ENCODE peak calls at places on chromosome 10, in four cellular contexts. D is fibroblast of villous mesenchyme; E is AG10803; Y is CD4-positive, CD25-positive, alpha-beta regulatory T cell. X is an unnamed sample.

GRCh38 chr10:102313221-102313896 is 68.0 kb downstream of the GBF1 start:
- DNase-seq in D (peak), E (peak), Y (no peak), X (no peak)

GRCh38 chr10:23364378-23364777 is 19.8 kb upstream of the C10orf67 start:
- DNase-seq in D (no peak), E (no peak), Y (no peak), X (no peak)

GRCh38 chr10:99521474-99522077 is 11.2 kb upstream of the NKX2-3 start:
- DNase-seq in D (no peak), E (no peak), Y (no peak), X (no peak)

GRCh38 chr10:6165221-6165725 is 37.5 kb upstream of the PFKFB3 start:
- DNase-seq in D (no peak), E (no peak), Y (no peak), X (no peak)

GRCh38 chr10:67925449-67926005 is 41.1 kb downstream of the SIRT1 start:
- DNase-seq in D (no peak), E (peak), Y (no peak), X (no peak)

GRCh38 chr10:9299966-9300365 is 1245.5 kb downstream of the GATA3 start:
- DNase-seq in D (no peak), E (no peak), Y (no peak), X (no peak)

GRCh38 chr10:28906011-28906411 is 228.7 kb downstream of the BAMBI start:
- DNase-seq in D (no peak), E (no peak), Y (no peak), X (peak)

GRCh38 chr10:98436704-98437103 is 10.0 kb downstream of the HPS1 start:
- DNase-seq in D (no peak), E (no peak), Y (no peak), X (no peak)

GRCh38 chr10:51445587-51445986 is 253.8 kb downstream of the CSTF2T start:
- DNase-seq in D (no peak), E (peak), Y (no peak), X (no peak)

GRCh38 chr10:100731603-100732596 is 13.5 kb upstream of the PAX2 start:
- DNase-seq in D (no peak), E (no peak), Y (no peak), X (no peak)

GRCh38 chr10:70508912-70509366 is 30.4 kb downstream of the PALD1 start:
- DNase-seq in D (peak), E (peak), Y (no peak), X (no peak)

GRCh38 chr10:25382029-25382810 is 207.4 kb downstream of the GPR158 start:
- DNase-seq in D (peak), E (no peak), Y (no peak), X (no peak)

GRCh38 chr10:103736044-103736443 is 119.3 kb downstream of the SH3PXD2A start:
- DNase-seq in D (no peak), E (no peak), Y (no peak), X (no peak)

GRCh38 chr10:99370993-99371392 is 41.8 kb downstream of the CNNM1 start:
- DNase-seq in D (peak), E (peak), Y (no peak), X (peak)

GRCh38 chr10:8056378-8056777 is 1.9 kb downstream of the GATA3 start:
- DNase-seq in D (no peak), E (no peak), Y (no peak), X (no peak)

GRCh38 chr10:78029294-78030226 is at the start of gene POLR3A:
- DNase-seq in D (peak), E (peak), Y (peak), X (peak)

GRCh38 chr10:81662837-81663236 is 212.2 kb upstream of the NRG3 start:
- DNase-seq in D (no peak), E (no peak), Y (no peak), X (no peak)

GRCh38 chr10:50310560-50311174 is 59.4 kb upstream of the ASAH2 start:
- DNase-seq in D (no peak), E (no peak), Y (no peak), X (peak)

GRCh38 chr10:125039354-125039769 is 97.4 kb downstream of the ZRANB1 start:
- DNase-seq in D (no peak), E (no peak), Y (no peak), X (no peak)

GRCh38 chr10:30158325-30158960 is 99.1 kb upstream of the JCAD start:
- DNase-seq in D (peak), E (no peak), Y (no peak), X (no peak)

DNA sequence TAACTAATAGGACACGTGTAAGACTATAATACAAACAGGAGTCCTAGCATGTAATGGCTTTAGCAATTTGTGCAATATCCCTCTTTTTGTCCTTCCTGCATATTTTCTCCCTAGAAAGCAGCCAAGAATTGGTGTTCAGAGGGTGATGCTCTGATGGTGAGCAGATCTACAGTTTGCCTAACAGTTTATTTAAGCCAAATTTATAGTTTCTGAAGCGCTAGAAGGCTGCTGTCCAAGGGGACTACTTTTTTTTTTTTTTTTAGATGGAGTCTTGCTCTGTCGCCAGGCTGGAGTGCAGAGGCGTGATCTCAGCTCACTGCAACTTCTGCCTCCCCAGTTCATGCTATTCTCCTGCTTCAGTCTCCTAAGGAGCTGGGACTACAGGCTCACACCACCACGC is 18.9 kb upstream of the FAS start:
- DNase-seq in D (peak), E (peak), Y (no peak), X (no peak)
- H3K4me3 ChIP-seq in D (no peak), E (no peak), Y (no peak), X (no peak)

GRCh38 chr10:48527691-48528212 is 77.1 kb downstream of the ARHGAP22 start:
- DNase-seq in D (no peak), E (no peak), Y (no peak), X (no peak)

GRCh38 chr10:48525956-48526355 is 78.9 kb downstream of the ARHGAP22 start:
- DNase-seq in D (no peak), E (no peak), Y (no peak), X (no peak)

GRCh38 chr10:48526371-48526821 is 78.5 kb downstream of the ARHGAP22 start:
- DNase-seq in D (peak), E (peak), Y (no peak), X (no peak)

GRCh38 chr10:48525113-48525512 is 79.8 kb downstream of the ARHGAP22 start:
- DNase-seq in D (no peak), E (no peak), Y (no peak), X (no peak)

DNA sequence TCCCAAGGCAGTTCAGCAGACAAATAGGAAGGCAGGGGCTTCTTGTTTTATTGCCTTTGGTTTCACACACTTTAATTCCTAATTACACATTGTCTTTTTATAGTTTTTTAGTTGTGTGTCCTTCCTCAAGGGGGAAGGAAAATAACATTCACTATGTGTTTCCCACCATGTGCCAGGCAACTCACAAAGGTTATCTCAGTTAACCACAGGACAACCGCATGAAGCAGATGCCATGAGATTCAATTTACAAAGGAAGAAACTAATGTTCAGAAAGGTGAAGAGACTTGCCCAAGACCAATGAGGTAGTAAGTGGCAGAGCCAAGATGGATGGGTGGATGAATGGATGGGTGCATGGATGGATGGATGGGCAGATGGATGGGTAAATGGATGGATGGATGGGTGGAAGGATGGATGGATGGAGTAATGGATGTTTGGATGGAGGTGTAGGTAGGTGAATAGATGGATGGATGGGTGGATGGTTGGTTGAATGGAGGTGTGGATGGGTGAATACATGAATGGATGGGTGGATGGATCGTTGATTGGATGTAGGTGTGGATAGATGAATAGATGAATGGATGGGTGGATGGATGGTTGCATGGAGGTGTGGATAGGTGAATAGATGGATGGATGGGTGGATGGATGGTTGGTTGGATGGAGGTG is 77.9 kb downstream of the ARHGAP22 start:
- DNase-seq in D (no peak), E (no peak), Y (no peak), X (no peak)
- H3K4me3 ChIP-seq in D (peak), E (no peak), Y (no peak), X (no peak)

GRCh38 chr10:219731-220472 is 84.6 kb downstream of the ZMYND11 start:
- DNase-seq in D (peak), E (peak), Y (no peak), X (no peak)
- H3K4me3 ChIP-seq in D (no peak), E (no peak), Y (no peak), X (no peak)

GRCh38 chr10:63829573-63830149 is 308.5 kb downstream of the REEP3 start:
- DNase-seq in D (no peak), E (no peak), Y (no peak), X (no peak)
- H3K4me3 ChIP-seq in D (no peak), E (no peak), Y (no peak), X (no peak)

GRCh38 chr10:110355922-110356627 is 51.4 kb upstream of the SMNDC1 start:
- DNase-seq in D (no peak), E (no peak), Y (no peak), X (no peak)
- H3K4me3 ChIP-seq in D (no peak), E (no peak), Y (peak), X (no peak)

GRCh38 chr10:86959737-86960002 is 1.3 kb downstream of the SNCG start:
- DNase-seq in D (no peak), E (no peak), Y (no peak), X (no peak)

GRCh38 chr10:86958831-86959736 is 685 bp downstream of the SNCG start:
- DNase-seq in D (peak), E (peak), Y (no peak), X (no peak)

GRCh38 chr10:86961481-86962091 is 3.2 kb downstream of the SNCG start:
- DNase-seq in D (no peak), E (no peak), Y (no peak), X (no peak)

GRCh38 chr10:86960863-86961434 is 2.5 kb downstream of the SNCG start:
- DNase-seq in D (no peak), E (no peak), Y (no peak), X (no peak)

DNA sequence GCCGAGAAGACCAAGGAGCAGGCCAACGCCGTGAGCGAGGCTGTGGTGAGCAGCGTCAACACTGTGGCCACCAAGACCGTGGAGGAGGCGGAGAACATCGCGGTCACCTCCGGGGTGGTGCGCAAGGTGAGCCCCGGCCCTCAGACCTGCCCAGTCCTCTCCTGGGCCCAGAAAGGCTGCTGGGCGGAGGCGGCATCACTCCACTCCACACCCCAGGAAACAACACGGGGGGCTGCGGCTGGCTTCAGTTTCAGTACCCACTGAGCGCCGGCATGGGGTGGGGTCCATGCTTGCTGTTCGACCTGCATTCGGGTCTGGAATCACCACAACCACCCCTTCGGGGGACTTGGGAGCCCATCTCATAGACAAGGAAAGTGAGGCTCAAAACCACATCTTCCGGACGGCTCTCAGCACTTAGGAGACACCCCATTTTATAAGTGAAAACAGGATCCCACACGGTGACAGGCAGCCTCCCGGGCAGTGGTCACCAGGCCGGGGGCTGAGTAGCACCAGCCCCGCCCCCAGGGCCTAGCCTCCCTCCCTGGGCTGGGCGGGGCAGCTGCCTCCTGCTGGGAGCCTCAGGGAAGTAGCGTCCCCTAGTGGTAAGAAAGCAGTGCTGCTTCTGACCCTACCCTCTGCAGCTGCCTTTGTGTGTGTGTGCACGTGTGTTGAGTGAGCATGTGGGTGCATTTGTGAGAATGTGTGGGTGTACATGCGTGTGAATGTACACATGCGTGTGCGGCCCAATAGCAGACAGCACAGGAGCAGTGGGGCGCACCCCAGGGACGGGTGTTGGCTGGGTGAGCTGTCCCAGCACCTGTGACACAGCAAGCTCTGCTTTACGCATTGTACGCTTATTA is 1.8 kb downstream of the SNCG start:
- DNase-seq in D (peak), E (peak), Y (no peak), X (peak)
- H3K4me3 ChIP-seq in D (no peak), E (no peak), Y (no peak), X (no peak)

X was measured in Jurkat, Clone E6-1.